ENCODE peak calls at places on chromosomes 13 and 19, in four cellular contexts. T is K562, S is GM12878, I is HepG2. L is an unnamed sample.

GRCh38 chr13:99431927-99432636 is 69.2 kb upstream of the TM9SF2 start:
- DNase-seq in T (no peak), S (peak; percentile 85), I (no peak), L (no peak)

GRCh38 chr13:32545083-32545482 is 6.5 kb upstream of the N4BP2L2 start:
- DNase-seq in T (no peak), S (no peak), I (no peak), L (no peak)

GRCh38 chr19:55158848-55159793 is 1.6 kb upstream of the TNNI3 start:
- DNase-seq in T (peak; percentile 77), S (no peak), I (no peak), L (no peak)

GRCh38 chr13:106998664-106999063 is 430.7 kb upstream of the ARGLU1 start:
- DNase-seq in T (no peak), S (no peak), I (no peak), L (no peak)

GRCh38 chr19:5826531-5827341 is 12.8 kb downstream of the FUT6 start:
- DNase-seq in T (no peak), S (no peak), I (peak; percentile 87), L (peak; percentile 57)

GRCh38 chr13:34161829-34162544 is 344.0 kb downstream of the RFC3 start:
- DNase-seq in T (no peak), S (no peak), I (peak; percentile 25), L (no peak)

GRCh38 chr19:12703056-12703455 is 6.6 kb upstream of the FBXW9 start:
- DNase-seq in T (peak; percentile 90), S (no peak), I (peak; percentile 56), L (peak; percentile 70)

GRCh38 chr13:95378603-95379002 is 77.4 kb upstream of the ABCC4 start:
- DNase-seq in T (no peak), S (no peak), I (no peak), L (no peak)

GRCh38 chr19:30061557-30062330 is 119.7 kb downstream of the URI1 start:
- DNase-seq in T (no peak), S (no peak), I (no peak), L (peak; percentile 21)

GRCh38 chr13:76425930-76426329 is 460.3 kb downstream of the KCTD12 start:
- DNase-seq in T (no peak), S (no peak), I (no peak), L (no peak)

GRCh38 chr19:33408116-33408515 is 34.6 kb downstream of the CEBPG start:
- DNase-seq in T (no peak), S (no peak), I (no peak), L (no peak)

GRCh38 chr13:97433727-97434416 is at the start of gene RAP2A:
- DNase-seq in T (peak; percentile 77), S (peak; percentile 58), I (peak; percentile 85), L (peak; percentile 77)

GRCh38 chr13:101681834-101682233 is 229.4 kb downstream of the ITGBL1 start:
- DNase-seq in T (no peak), S (no peak), I (no peak), L (no peak)

GRCh38 chr13:21688056-21688455 is 17.2 kb downstream of the FGF9 start:
- DNase-seq in T (no peak), S (no peak), I (no peak), L (no peak)

GRCh38 chr13:108268713-108269112 is 805 bp upstream of the TNFSF13B start:
- DNase-seq in T (no peak), S (no peak), I (no peak), L (no peak)

GRCh38 chr19:3365447-3366103 is 808 bp upstream of the NFIC start:
- DNase-seq in T (no peak), S (no peak), I (no peak), L (no peak)

GRCh38 chr19:41541990-41542584 is 33.9 kb upstream of the CEACAM21 start:
- DNase-seq in T (peak; percentile 48), S (no peak), I (peak; percentile 31), L (peak; percentile 50)

GRCh38 chr19:48950159-48950558 is 4.5 kb upstream of the BAX start:
- DNase-seq in T (no peak), S (no peak), I (no peak), L (no peak)

GRCh38 chr19:17576758-17577532 is 21.5 kb downstream of the COLGALT1 start:
- DNase-seq in T (peak; percentile 97), S (no peak), I (no peak), L (peak; percentile 42)

GRCh38 chr13:93224545-93224944 is 2.1 kb upstream of the GPC6 start:
- DNase-seq in T (no peak), S (no peak), I (peak; percentile 99), L (no peak)

GRCh38 chr19:18772620-18773587 is 18.2 kb downstream of the COMP start:
- DNase-seq in T (no peak), S (no peak), I (no peak), L (no peak)

GRCh38 chr13:64305246-64305645 is 2889.6 kb upstream of the PCDH20 start:
- DNase-seq in T (no peak), S (no peak), I (no peak), L (no peak)

GRCh38 chr13:28574617-28575142 is 79.8 kb upstream of the FLT1 start:
- DNase-seq in T (peak; percentile 78), S (peak; percentile 25), I (peak; percentile 10), L (no peak)

DNA sequence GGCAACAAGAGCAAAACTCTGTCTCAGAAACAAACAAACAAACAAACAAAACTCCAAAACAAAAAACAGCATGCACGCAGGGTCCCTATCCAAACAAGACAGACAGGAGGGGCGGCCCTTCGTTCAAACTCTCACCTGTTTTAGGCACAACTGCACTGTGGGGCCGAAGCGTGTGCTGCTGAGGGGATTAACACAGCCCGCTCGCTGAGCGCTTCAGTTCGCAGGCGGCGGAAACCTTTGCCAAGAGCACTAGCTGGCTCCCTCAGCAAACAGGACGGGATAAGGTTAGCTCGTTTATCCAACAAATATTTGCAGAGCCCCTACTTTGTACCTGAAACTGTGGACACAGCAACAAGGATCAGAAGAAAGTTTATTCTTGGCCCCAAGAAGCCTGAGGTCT is 1.6 kb upstream of the ADPRHL1 start:
- DNase-seq in T (no peak), S (no peak), I (no peak), L (no peak)
- TF ChIP-seq FOXK2 in T (no peak), S (no peak), I (no peak), L (no peak)

GRCh38 chr13:23557043-23557442 is 13.2 kb upstream of the TNFRSF19 start:
- DNase-seq in T (no peak), S (no peak), I (no peak), L (no peak)

GRCh38 chr13:23561261-23561660 is 9.0 kb upstream of the TNFRSF19 start:
- DNase-seq in T (no peak), S (peak; percentile 92), I (no peak), L (no peak)

GRCh38 chr13:23560571-23561089 is 9.6 kb upstream of the TNFRSF19 start:
- DNase-seq in T (no peak), S (no peak), I (no peak), L (no peak)

GRCh38 chr13:23557733-23558132 is 12.5 kb upstream of the TNFRSF19 start:
- DNase-seq in T (no peak), S (no peak), I (no peak), L (no peak)

GRCh38 chr13:23558675-23559536 is 11.3 kb upstream of the TNFRSF19 start:
- DNase-seq in T (no peak), S (no peak), I (peak; percentile 97), L (peak; percentile 34)
- TF ChIP-seq TARDBP in T (no peak), S (no peak), I (no peak), L (no peak)

DNA sequence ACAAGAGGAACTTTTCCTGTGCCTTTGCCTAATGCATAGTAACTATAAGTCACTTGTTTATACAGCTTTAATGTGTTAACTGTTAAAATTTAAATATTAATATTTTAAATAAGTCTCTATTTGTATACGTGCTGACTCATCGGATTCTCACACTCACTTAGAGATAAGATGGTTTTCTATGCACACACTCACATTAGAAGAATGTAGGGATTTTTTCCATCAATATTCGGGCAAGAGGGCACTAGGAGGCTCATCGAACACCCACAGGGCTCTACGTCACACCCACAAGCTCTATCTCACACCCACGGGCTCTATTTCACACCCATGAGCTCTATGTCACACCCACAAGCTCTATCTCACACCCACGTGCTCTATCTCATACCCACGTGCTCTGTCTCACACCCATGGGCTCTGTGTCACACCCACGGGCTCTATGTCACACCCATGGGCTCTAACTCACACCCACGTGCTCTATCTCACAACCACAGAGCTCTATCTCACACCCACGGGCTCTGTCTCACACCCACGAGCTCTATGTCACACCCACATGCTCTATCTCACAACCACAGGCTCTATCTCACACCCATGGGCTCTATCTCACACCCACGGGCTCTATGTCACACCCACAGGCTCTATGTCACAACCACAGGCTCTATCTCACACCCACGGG is 73.4 kb downstream of the COL4A2 start:
- DNase-seq in T (no peak), S (no peak), I (no peak), L (no peak)
- TF ChIP-seq FOXM1 in T (no peak), S (no peak), I (no peak), L (no peak)

GRCh38 chr13:26623125-26623524 is 65.6 kb downstream of the WASF3 start:
- DNase-seq in T (no peak), S (no peak), I (no peak), L (no peak)

GRCh38 chr13:26624572-26624971 is 67.1 kb downstream of the WASF3 start:
- DNase-seq in T (no peak), S (no peak), I (no peak), L (no peak)

GRCh38 chr13:26629260-26629659 is 71.8 kb downstream of the WASF3 start:
- DNase-seq in T (no peak), S (no peak), I (peak; percentile 12), L (no peak)

GRCh38 chr13:26628706-26629105 is 71.2 kb downstream of the WASF3 start:
- DNase-seq in T (no peak), S (no peak), I (peak; percentile 28), L (no peak)
- TF ChIP-seq FOXK2 in T (no peak), S (no peak), I (no peak), L (no peak)

GRCh38 chr13:74305876-74306275 is 171.7 kb upstream of the KLF12 start:
- DNase-seq in T (no peak), S (no peak), I (no peak), L (peak; percentile 54)
- TF ChIP-seq TARDBP in T (no peak), S (no peak), I (no peak), L (no peak)

GRCh38 chr19:46931197-46931596 is 70.4 kb downstream of the ARHGAP35 start:
- DNase-seq in T (no peak), S (no peak), I (no peak), L (no peak)
- TF ChIP-seq FOXM1 in T (no peak), S (no peak), I (no peak), L (no peak)

GRCh38 chr19:15180451-15181390 is 20.1 kb downstream of the NOTCH3 start:
- DNase-seq in T (peak; percentile 90), S (no peak), I (peak; percentile 37), L (peak; percentile 71)
- TF ChIP-seq FOXK2 in T (no peak), S (no peak), I (no peak), L (no peak)

DNA sequence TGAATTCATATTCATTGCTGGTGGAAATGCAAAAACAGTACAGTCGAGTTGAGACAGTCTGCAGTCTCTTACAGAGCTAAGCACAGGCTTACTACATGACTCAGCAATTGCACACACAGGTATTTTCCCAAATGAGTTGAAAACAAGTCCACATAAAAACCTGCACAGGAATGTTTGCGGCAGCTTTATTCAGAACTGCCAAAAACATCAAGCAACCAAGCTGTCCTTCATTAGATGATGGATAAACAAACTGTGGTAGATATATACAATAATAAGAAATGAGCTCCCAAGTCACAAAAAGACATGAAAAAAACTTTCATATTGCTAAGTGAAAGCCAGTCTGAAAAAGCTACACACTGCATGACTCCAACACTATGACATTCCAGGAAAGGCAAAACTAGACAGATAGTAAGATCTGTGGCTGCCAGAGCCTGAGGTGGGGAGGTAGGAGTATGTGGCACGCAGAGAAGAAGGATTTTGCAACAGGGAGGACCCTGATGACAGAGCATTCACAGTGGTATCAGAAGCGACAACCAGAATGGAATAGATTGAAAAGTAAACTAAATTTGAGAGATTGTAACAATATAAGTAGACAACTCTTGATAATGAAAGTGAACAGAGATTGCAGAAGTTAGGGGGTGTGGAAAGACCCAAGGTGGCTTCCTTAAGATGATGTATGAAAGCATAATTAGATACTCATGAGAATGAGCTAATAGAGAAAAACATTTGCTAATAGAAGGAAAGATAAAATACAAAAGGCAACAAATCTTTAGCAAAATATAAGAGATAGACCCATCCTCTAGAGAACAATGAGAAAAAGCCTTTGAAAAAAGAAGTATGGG is 52.7 kb downstream of the TSC22D1 start:
- DNase-seq in T (no peak), S (peak; percentile 7), I (peak; percentile 67), L (no peak)
- TF ChIP-seq TARDBP in T (no peak), S (no peak), I (no peak), L (no peak)